ENCODE peak calls at places on chromosomes 4 and X, in seven cellular contexts. One of them, this sample, is unnamed.

GRCh38 chrX:2692221-2693122 is 1.4 kb downstream of the CD99 start:
- DNase-seq in AG08395: peak
- DNase-seq in T47D: no peak
- DNase-seq in NCI-H460: peak
- DNase-seq in GM06990: no peak
- DNase-seq in PC-3: peak
- DNase-seq in anterior cingulate cortex: no peak
- DNase-seq in this sample: peak

GRCh38 chr4:137524642-137525384 is 7.5 kb downstream of the PCDH18 start:
- DNase-seq in AG08395: peak
- DNase-seq in T47D: no peak
- DNase-seq in NCI-H460: no peak
- DNase-seq in GM06990: no peak
- DNase-seq in PC-3: no peak
- DNase-seq in anterior cingulate cortex: no peak
- DNase-seq in this sample: peak

GRCh38 chr4:134665429-134665828 is 463.8 kb upstream of the PABPC4L start:
- DNase-seq in AG08395: no peak
- DNase-seq in T47D: no peak
- DNase-seq in NCI-H460: no peak
- DNase-seq in GM06990: no peak
- DNase-seq in PC-3: no peak
- DNase-seq in anterior cingulate cortex: no peak
- DNase-seq in this sample: no peak

GRCh38 chrX:4671344-4671743 is 957.9 kb upstream of the PRKX start:
- DNase-seq in AG08395: no peak
- DNase-seq in T47D: peak
- DNase-seq in NCI-H460: no peak
- DNase-seq in GM06990: no peak
- DNase-seq in PC-3: no peak
- DNase-seq in anterior cingulate cortex: no peak
- DNase-seq in this sample: no peak

GRCh38 chr4:151679247-151679646 is 81.6 kb downstream of the GATB start:
- DNase-seq in AG08395: no peak
- DNase-seq in T47D: no peak
- DNase-seq in NCI-H460: no peak
- DNase-seq in GM06990: no peak
- DNase-seq in PC-3: no peak
- DNase-seq in anterior cingulate cortex: no peak
- DNase-seq in this sample: no peak

GRCh38 chr4:110104661-110105060 is 93.8 kb downstream of the ELOVL6 start:
- DNase-seq in AG08395: no peak
- DNase-seq in T47D: no peak
- DNase-seq in NCI-H460: no peak
- DNase-seq in GM06990: no peak
- DNase-seq in PC-3: no peak
- DNase-seq in anterior cingulate cortex: peak
- DNase-seq in this sample: no peak

GRCh38 chrX:123432362-123433150 is 248.5 kb downstream of the GRIA3 start:
- DNase-seq in AG08395: no peak
- DNase-seq in T47D: peak
- DNase-seq in NCI-H460: no peak
- DNase-seq in GM06990: no peak
- DNase-seq in PC-3: peak
- DNase-seq in anterior cingulate cortex: no peak
- DNase-seq in this sample: no peak

GRCh38 chr4:82905205-82905604 is 4.7 kb downstream of the THAP9 start:
- DNase-seq in AG08395: peak
- DNase-seq in T47D: no peak
- DNase-seq in NCI-H460: no peak
- DNase-seq in GM06990: peak
- DNase-seq in PC-3: peak
- DNase-seq in anterior cingulate cortex: no peak
- DNase-seq in this sample: no peak

GRCh38 chr4:175536852-175537453 is 275.1 kb downstream of the GPM6A start:
- DNase-seq in AG08395: peak
- DNase-seq in T47D: peak
- DNase-seq in NCI-H460: peak
- DNase-seq in GM06990: peak
- DNase-seq in PC-3: peak
- DNase-seq in anterior cingulate cortex: no peak
- DNase-seq in this sample: peak

GRCh38 chr4:95548738-95549245 is at the start of gene UNC5C:
- DNase-seq in AG08395: no peak
- DNase-seq in T47D: peak
- DNase-seq in NCI-H460: no peak
- DNase-seq in GM06990: peak
- DNase-seq in PC-3: no peak
- DNase-seq in anterior cingulate cortex: no peak
- DNase-seq in this sample: no peak

GRCh38 chr4:79578613-79579012 is 170.6 kb upstream of the GK2 start:
- DNase-seq in AG08395: no peak
- DNase-seq in T47D: no peak
- DNase-seq in NCI-H460: no peak
- DNase-seq in GM06990: no peak
- DNase-seq in PC-3: no peak
- DNase-seq in anterior cingulate cortex: no peak
- DNase-seq in this sample: no peak

GRCh38 chr4:184811484-184812180 is 14.1 kb downstream of the ACSL1 start:
- DNase-seq in AG08395: no peak
- DNase-seq in T47D: no peak
- DNase-seq in NCI-H460: no peak
- DNase-seq in GM06990: no peak
- DNase-seq in PC-3: no peak
- DNase-seq in anterior cingulate cortex: no peak
- DNase-seq in this sample: no peak

GRCh38 chr4:128916832-128917231 is 107.3 kb downstream of the JADE1 start:
- DNase-seq in AG08395: no peak
- DNase-seq in T47D: no peak
- DNase-seq in NCI-H460: no peak
- DNase-seq in GM06990: peak
- DNase-seq in PC-3: no peak
- DNase-seq in anterior cingulate cortex: no peak
- DNase-seq in this sample: no peak

GRCh38 chr4:165580379-165580905 is 201.6 kb downstream of the CPE start:
- DNase-seq in AG08395: no peak
- DNase-seq in T47D: no peak
- DNase-seq in NCI-H460: no peak
- DNase-seq in GM06990: no peak
- DNase-seq in PC-3: peak
- DNase-seq in anterior cingulate cortex: no peak
- DNase-seq in this sample: peak

GRCh38 chrX:39613997-39614679 is 483.6 kb downstream of the BCOR start:
- DNase-seq in AG08395: no peak
- DNase-seq in T47D: peak
- DNase-seq in NCI-H460: no peak
- DNase-seq in GM06990: peak
- DNase-seq in PC-3: no peak
- DNase-seq in anterior cingulate cortex: no peak
- DNase-seq in this sample: no peak

GRCh38 chr4:106583567-106583966 is 215.0 kb upstream of the GIMD1 start:
- DNase-seq in AG08395: peak
- DNase-seq in T47D: no peak
- DNase-seq in NCI-H460: no peak
- DNase-seq in GM06990: no peak
- DNase-seq in PC-3: peak
- DNase-seq in anterior cingulate cortex: no peak
- DNase-seq in this sample: peak

GRCh38 chr4:159547645-159548308 is 444.9 kb downstream of the RAPGEF2 start:
- DNase-seq in AG08395: no peak
- DNase-seq in T47D: no peak
- DNase-seq in NCI-H460: no peak
- DNase-seq in GM06990: no peak
- DNase-seq in PC-3: peak
- DNase-seq in anterior cingulate cortex: no peak
- DNase-seq in this sample: no peak

GRCh38 chrX:40169193-40170086 is 71.7 kb upstream of the BCOR start:
- DNase-seq in AG08395: peak
- DNase-seq in T47D: peak
- DNase-seq in NCI-H460: no peak
- DNase-seq in GM06990: peak
- DNase-seq in PC-3: peak
- DNase-seq in anterior cingulate cortex: no peak
- DNase-seq in this sample: peak

GRCh38 chrX:84064814-84065213 is 123.2 kb downstream of the RPS6KA6 start:
- DNase-seq in AG08395: no peak
- DNase-seq in T47D: no peak
- DNase-seq in NCI-H460: no peak
- DNase-seq in GM06990: no peak
- DNase-seq in PC-3: peak
- DNase-seq in anterior cingulate cortex: no peak
- DNase-seq in this sample: no peak

GRCh38 chrX:10242036-10242435 is 85.3 kb downstream of the CLCN4 start:
- DNase-seq in AG08395: no peak
- DNase-seq in T47D: no peak
- DNase-seq in NCI-H460: no peak
- DNase-seq in GM06990: no peak
- DNase-seq in PC-3: no peak
- DNase-seq in anterior cingulate cortex: no peak
- DNase-seq in this sample: no peak

GRCh38 chr4:72582853-72583252 is 13.8 kb upstream of the ADAMTS3 start:
- DNase-seq in AG08395: no peak
- DNase-seq in T47D: no peak
- DNase-seq in NCI-H460: no peak
- DNase-seq in GM06990: no peak
- DNase-seq in PC-3: no peak
- DNase-seq in anterior cingulate cortex: no peak
- DNase-seq in this sample: no peak

GRCh38 chr4:150037251-150037856 is 40.9 kb upstream of the DCLK2 start:
- DNase-seq in AG08395: no peak
- DNase-seq in T47D: no peak
- DNase-seq in NCI-H460: no peak
- DNase-seq in GM06990: no peak
- DNase-seq in PC-3: no peak
- DNase-seq in anterior cingulate cortex: no peak
- DNase-seq in this sample: no peak

GRCh38 chrX:114611018-114611619 is 27.2 kb downstream of the HTR2C start:
- DNase-seq in AG08395: peak
- DNase-seq in T47D: peak
- DNase-seq in NCI-H460: peak
- DNase-seq in GM06990: peak
- DNase-seq in PC-3: peak
- DNase-seq in anterior cingulate cortex: peak
- DNase-seq in this sample: peak

GRCh38 chrX:130091976-130092522 is 18.2 kb downstream of the ELF4 start:
- DNase-seq in AG08395: no peak
- DNase-seq in T47D: no peak
- DNase-seq in NCI-H460: no peak
- DNase-seq in GM06990: peak
- DNase-seq in PC-3: no peak
- DNase-seq in anterior cingulate cortex: no peak
- DNase-seq in this sample: no peak

GRCh38 chrX:129957241-129958099 is 25.0 kb upstream of the BCORL1 start:
- DNase-seq in AG08395: peak
- DNase-seq in T47D: peak
- DNase-seq in NCI-H460: no peak
- DNase-seq in GM06990: peak
- DNase-seq in PC-3: peak
- DNase-seq in anterior cingulate cortex: no peak
- DNase-seq in this sample: peak

GRCh38 chrX:47690175-47690574 is 31.2 kb upstream of the UXT start:
- DNase-seq in AG08395: no peak
- DNase-seq in T47D: no peak
- DNase-seq in NCI-H460: no peak
- DNase-seq in GM06990: no peak
- DNase-seq in PC-3: no peak
- DNase-seq in anterior cingulate cortex: no peak
- DNase-seq in this sample: peak

GRCh38 chrX:37860731-37861130 is 13.4 kb upstream of the DYNLT3 start:
- DNase-seq in AG08395: no peak
- DNase-seq in T47D: no peak
- DNase-seq in NCI-H460: no peak
- DNase-seq in GM06990: no peak
- DNase-seq in PC-3: no peak
- DNase-seq in anterior cingulate cortex: no peak
- DNase-seq in this sample: no peak